ENCODE peak calls at places on chromosomes 3 and 15, in five cellular contexts. One of them, this sample, is unnamed.

GRCh38 chr3:129629011-129629410 is 22.5 kb upstream of the PLXND1 start:
- DNase-seq in foreskin fibroblast: no peak
- DNase-seq in astrocyte of the cerebellum: no peak
- DNase-seq in cardiac muscle cell: no peak
- DNase-seq in tibial nerve: no peak
- DNase-seq in this sample: no peak

GRCh38 chr3:142693294-142693853 is 30.5 kb upstream of the TRPC1 start:
- DNase-seq in foreskin fibroblast: no peak
- DNase-seq in astrocyte of the cerebellum: no peak
- DNase-seq in cardiac muscle cell: no peak
- DNase-seq in tibial nerve: no peak
- DNase-seq in this sample: no peak

GRCh38 chr3:57331078-57331477 is 38.6 kb upstream of the ASB14 start:
- DNase-seq in foreskin fibroblast: no peak
- DNase-seq in astrocyte of the cerebellum: no peak
- DNase-seq in cardiac muscle cell: no peak
- DNase-seq in tibial nerve: no peak
- DNase-seq in this sample: no peak

GRCh38 chr3:197956626-197956988 is 3.4 kb upstream of the LMLN start:
- DNase-seq in foreskin fibroblast: no peak
- DNase-seq in astrocyte of the cerebellum: no peak
- DNase-seq in cardiac muscle cell: no peak
- DNase-seq in tibial nerve: no peak
- DNase-seq in this sample: no peak

GRCh38 chr3:171673951-171674350 is 136.3 kb downstream of the PLD1 start:
- DNase-seq in foreskin fibroblast: no peak
- DNase-seq in astrocyte of the cerebellum: no peak
- DNase-seq in cardiac muscle cell: no peak
- DNase-seq in tibial nerve: no peak
- DNase-seq in this sample: no peak

GRCh38 chr3:107063351-107063750 is 313.9 kb upstream of the CCDC54 start:
- DNase-seq in foreskin fibroblast: no peak
- DNase-seq in astrocyte of the cerebellum: peak; percentile 41
- DNase-seq in cardiac muscle cell: peak; percentile 25
- DNase-seq in tibial nerve: no peak
- DNase-seq in this sample: no peak

GRCh38 chr3:59480486-59480995 is 430.7 kb upstream of the CFAP20DC start:
- DNase-seq in foreskin fibroblast: peak; percentile 46
- DNase-seq in astrocyte of the cerebellum: peak; percentile 34
- DNase-seq in cardiac muscle cell: peak; percentile 40
- DNase-seq in tibial nerve: no peak
- DNase-seq in this sample: peak; percentile 9

GRCh38 chr15:90219421-90220141 is 14.2 kb downstream of the CIB1 start:
- DNase-seq in foreskin fibroblast: no peak
- DNase-seq in astrocyte of the cerebellum: no peak
- DNase-seq in cardiac muscle cell: peak; percentile 33
- DNase-seq in tibial nerve: no peak
- DNase-seq in this sample: no peak

GRCh38 chr3:52570076-52570475 is 33.7 kb downstream of the UQCC5 start:
- DNase-seq in foreskin fibroblast: peak; percentile 30
- DNase-seq in astrocyte of the cerebellum: no peak
- DNase-seq in cardiac muscle cell: no peak
- DNase-seq in tibial nerve: no peak
- DNase-seq in this sample: no peak

GRCh38 chr15:43789409-43789808 is 2.7 kb upstream of the SERF2 start:
- DNase-seq in foreskin fibroblast: no peak
- DNase-seq in astrocyte of the cerebellum: no peak
- DNase-seq in cardiac muscle cell: no peak
- DNase-seq in tibial nerve: no peak
- DNase-seq in this sample: no peak

GRCh38 chr3:183698760-183699159 is 1.2 kb downstream of the YEATS2 start:
- DNase-seq in foreskin fibroblast: peak; percentile 16
- DNase-seq in astrocyte of the cerebellum: no peak
- DNase-seq in cardiac muscle cell: peak; percentile 47
- DNase-seq in tibial nerve: peak; percentile 14
- DNase-seq in this sample: no peak

GRCh38 chr3:79005084-79005483 is 762.7 kb downstream of the ROBO1 start:
- DNase-seq in foreskin fibroblast: peak; percentile 21
- DNase-seq in astrocyte of the cerebellum: no peak
- DNase-seq in cardiac muscle cell: no peak
- DNase-seq in tibial nerve: no peak
- DNase-seq in this sample: no peak

GRCh38 chr3:53109822-53110771 is 20.1 kb downstream of the RFT1 start:
- DNase-seq in foreskin fibroblast: peak; percentile 81
- DNase-seq in astrocyte of the cerebellum: no peak
- DNase-seq in cardiac muscle cell: peak; percentile 95
- DNase-seq in tibial nerve: peak; percentile 27
- DNase-seq in this sample: peak; percentile 78

GRCh38 chr3:93861021-93861420 is 112.7 kb downstream of the PROS1 start:
- DNase-seq in foreskin fibroblast: no peak
- DNase-seq in astrocyte of the cerebellum: no peak
- DNase-seq in cardiac muscle cell: no peak
- DNase-seq in tibial nerve: no peak
- DNase-seq in this sample: no peak

GRCh38 chr3:105829879-105830622 is 38.8 kb downstream of the CBLB start:
- DNase-seq in foreskin fibroblast: no peak
- DNase-seq in astrocyte of the cerebellum: no peak
- DNase-seq in cardiac muscle cell: peak; percentile 61
- DNase-seq in tibial nerve: no peak
- DNase-seq in this sample: no peak

GRCh38 chr15:89647191-89647851 is 7.9 kb downstream of the KIF7 start:
- DNase-seq in foreskin fibroblast: peak; percentile 37
- DNase-seq in astrocyte of the cerebellum: peak; percentile 8
- DNase-seq in cardiac muscle cell: peak; percentile 75
- DNase-seq in tibial nerve: peak; percentile 92
- DNase-seq in this sample: no peak

GRCh38 chr3:186099178-186099577 is 9.7 kb downstream of the ETV5 start:
- DNase-seq in foreskin fibroblast: peak; percentile 87
- DNase-seq in astrocyte of the cerebellum: peak; percentile 41
- DNase-seq in cardiac muscle cell: peak; percentile 69
- DNase-seq in tibial nerve: peak; percentile 63
- DNase-seq in this sample: peak; percentile 69

GRCh38 chr3:65785065-65785645 is 253.6 kb downstream of the MAGI1 start:
- DNase-seq in foreskin fibroblast: peak; percentile 45
- DNase-seq in astrocyte of the cerebellum: peak; percentile 52
- DNase-seq in cardiac muscle cell: peak; percentile 79
- DNase-seq in tibial nerve: peak; percentile 12
- DNase-seq in this sample: peak; percentile 46

GRCh38 chr3:46844397-46844796 is 18.8 kb downstream of the MYL3 start:
- DNase-seq in foreskin fibroblast: no peak
- DNase-seq in astrocyte of the cerebellum: no peak
- DNase-seq in cardiac muscle cell: no peak
- DNase-seq in tibial nerve: no peak
- DNase-seq in this sample: no peak

GRCh38 chr3:98556164-98557130 is 24.7 kb downstream of the GPR15 start:
- DNase-seq in foreskin fibroblast: no peak
- DNase-seq in astrocyte of the cerebellum: no peak
- DNase-seq in cardiac muscle cell: no peak
- DNase-seq in tibial nerve: no peak
- DNase-seq in this sample: no peak

GRCh38 chr15:27730878-27731277 is 368.2 kb downstream of the OCA2 start:
- DNase-seq in foreskin fibroblast: peak; percentile 4
- DNase-seq in astrocyte of the cerebellum: no peak
- DNase-seq in cardiac muscle cell: no peak
- DNase-seq in tibial nerve: no peak
- DNase-seq in this sample: no peak

GRCh38 chr3:180252683-180253082 is 215.9 kb upstream of the PEX5L start:
- DNase-seq in foreskin fibroblast: no peak
- DNase-seq in astrocyte of the cerebellum: no peak
- DNase-seq in cardiac muscle cell: no peak
- DNase-seq in tibial nerve: no peak
- DNase-seq in this sample: no peak

GRCh38 chr15:57118013-57118799 is 199.8 kb downstream of the TCF12 start:
- DNase-seq in foreskin fibroblast: no peak
- DNase-seq in astrocyte of the cerebellum: no peak
- DNase-seq in cardiac muscle cell: peak; percentile 28
- DNase-seq in tibial nerve: no peak
- DNase-seq in this sample: no peak

GRCh38 chr15:95972136-95972553 is 358.4 kb upstream of the NR2F2 start:
- DNase-seq in foreskin fibroblast: peak; percentile 89
- DNase-seq in astrocyte of the cerebellum: peak; percentile 16
- DNase-seq in cardiac muscle cell: peak; percentile 91
- DNase-seq in tibial nerve: peak; percentile 31
- DNase-seq in this sample: peak; percentile 37

GRCh38 chr3:50226888-50227389 is 9.1 kb upstream of the GNAI2 start:
- DNase-seq in foreskin fibroblast: no peak
- DNase-seq in astrocyte of the cerebellum: no peak
- DNase-seq in cardiac muscle cell: peak; percentile 49
- DNase-seq in tibial nerve: peak; percentile 51
- DNase-seq in this sample: no peak

GRCh38 chr15:45855210-45855906 is 220.5 kb downstream of the SQOR start:
- DNase-seq in foreskin fibroblast: no peak
- DNase-seq in astrocyte of the cerebellum: peak; percentile 12
- DNase-seq in cardiac muscle cell: no peak
- DNase-seq in tibial nerve: no peak
- DNase-seq in this sample: no peak

GRCh38 chr3:114400369-114400768 is 106.5 kb downstream of the TIGIT start:
- DNase-seq in foreskin fibroblast: no peak
- DNase-seq in astrocyte of the cerebellum: no peak
- DNase-seq in cardiac muscle cell: no peak
- DNase-seq in tibial nerve: no peak
- DNase-seq in this sample: no peak

GRCh38 chr3:190597291-190597690 is 83.4 kb downstream of the IL1RAP start:
- DNase-seq in foreskin fibroblast: no peak
- DNase-seq in astrocyte of the cerebellum: no peak
- DNase-seq in cardiac muscle cell: peak; percentile 17
- DNase-seq in tibial nerve: no peak
- DNase-seq in this sample: no peak

GRCh38 chr3:107370902-107371301 is 6.3 kb upstream of the CCDC54 start:
- DNase-seq in foreskin fibroblast: no peak
- DNase-seq in astrocyte of the cerebellum: no peak
- DNase-seq in cardiac muscle cell: no peak
- DNase-seq in tibial nerve: no peak
- DNase-seq in this sample: no peak

GRCh38 chr3:9828801-9829755 is 14.7 kb downstream of the RPUSD3 start:
- DNase-seq in foreskin fibroblast: no peak
- DNase-seq in astrocyte of the cerebellum: no peak
- DNase-seq in cardiac muscle cell: no peak
- DNase-seq in tibial nerve: no peak
- DNase-seq in this sample: no peak

GRCh38 chr3:113495035-113495434 is 19.9 kb downstream of the SPICE1 start:
- DNase-seq in foreskin fibroblast: no peak
- DNase-seq in astrocyte of the cerebellum: peak; percentile 27
- DNase-seq in cardiac muscle cell: peak; percentile 50
- DNase-seq in tibial nerve: peak; percentile 14
- DNase-seq in this sample: no peak

GRCh38 chr3:170611746-170612145 is 25.9 kb upstream of the SLC7A14 start:
- DNase-seq in foreskin fibroblast: no peak
- DNase-seq in astrocyte of the cerebellum: no peak
- DNase-seq in cardiac muscle cell: no peak
- DNase-seq in tibial nerve: no peak
- DNase-seq in this sample: no peak
- TF ChIP-seq CTCF in foreskin fibroblast: no peak
- TF ChIP-seq CTCF in astrocyte of the cerebellum: no peak
- TF ChIP-seq CTCF in cardiac muscle cell: no peak
- TF ChIP-seq CTCF in tibial nerve: no peak
- TF ChIP-seq CTCF in this sample: no peak

GRCh38 chr15:86973284-86973844 is 893.7 kb downstream of the AGBL1 start:
- DNase-seq in foreskin fibroblast: no peak
- DNase-seq in astrocyte of the cerebellum: no peak
- DNase-seq in cardiac muscle cell: no peak
- DNase-seq in tibial nerve: no peak
- DNase-seq in this sample: no peak
- H3K4me3 ChIP-seq in foreskin fibroblast: no peak overlapping the region
- H3K4me3 ChIP-seq in astrocyte of the cerebellum: no peak overlapping the region
- H3K4me3 ChIP-seq in cardiac muscle cell: no peak overlapping the region
- H3K4me3 ChIP-seq in tibial nerve: no peak overlapping the region
- H3K4me3 ChIP-seq in this sample: no peak overlapping the region

DNA sequence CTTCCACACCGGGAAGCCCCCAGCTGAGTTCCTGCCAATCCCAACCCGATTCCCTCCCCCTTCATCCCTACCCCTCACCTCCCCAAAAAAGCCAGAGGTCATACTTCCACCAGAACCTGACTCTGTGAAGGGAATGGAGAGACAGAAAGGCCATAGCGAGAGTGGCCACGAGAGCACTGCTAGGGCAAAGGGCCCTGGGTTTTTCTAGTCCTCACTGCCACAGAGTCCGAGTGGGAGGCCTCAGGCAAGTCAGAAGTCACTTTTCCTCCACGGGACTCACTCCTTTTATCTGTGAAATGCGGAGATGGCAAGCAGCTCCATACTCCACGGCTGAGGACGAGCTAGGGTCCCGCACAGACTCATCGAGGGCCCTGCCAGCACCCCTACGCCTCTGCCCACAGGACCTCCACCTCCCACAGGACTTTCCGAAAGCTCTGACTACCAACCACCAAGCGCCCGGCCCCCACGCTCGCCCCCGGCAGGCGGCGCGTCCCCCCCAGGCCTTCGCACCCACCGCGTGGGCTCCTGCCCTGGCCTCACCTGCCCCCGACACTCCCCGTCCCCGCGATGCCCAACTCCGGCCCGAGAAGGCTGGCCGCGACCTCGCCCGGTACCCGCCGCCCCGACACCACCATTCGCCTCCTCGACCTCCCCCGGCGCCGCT is 794 bp downstream of the ATP13A3 start:
- DNase-seq in foreskin fibroblast: no peak
- DNase-seq in astrocyte of the cerebellum: no peak
- DNase-seq in cardiac muscle cell: peak; percentile 57
- DNase-seq in tibial nerve: no peak
- DNase-seq in this sample: no peak
- TF ChIP-seq CTCF in foreskin fibroblast: peak; percentile 26
- TF ChIP-seq CTCF in astrocyte of the cerebellum: peak; percentile 36
- TF ChIP-seq CTCF in cardiac muscle cell: peak; percentile 27
- TF ChIP-seq CTCF in tibial nerve: peak; percentile 20
- TF ChIP-seq CTCF in this sample: peak; percentile 18

DNA sequence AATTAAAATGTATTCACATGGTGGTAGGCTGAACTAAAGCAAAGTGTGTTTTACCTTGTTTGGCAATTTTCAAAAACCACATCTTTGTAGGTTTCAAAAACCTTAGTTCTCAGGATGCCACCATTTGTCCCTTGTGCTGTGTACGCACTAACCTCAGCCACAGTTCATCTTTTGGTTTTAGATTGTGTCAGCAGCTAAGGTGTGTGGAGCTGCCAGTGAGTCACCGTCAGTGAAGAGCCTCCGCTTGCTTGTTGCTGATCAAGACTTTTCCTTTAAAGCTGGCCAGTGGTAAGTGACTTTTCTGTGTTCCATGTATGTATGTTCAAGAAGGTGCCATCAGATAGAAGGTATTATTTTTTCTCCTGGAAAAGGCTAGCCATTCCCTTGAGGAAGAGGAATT is 21.1 kb downstream of the OXNAD1 start:
- DNase-seq in foreskin fibroblast: no peak
- DNase-seq in astrocyte of the cerebellum: no peak
- DNase-seq in cardiac muscle cell: no peak
- DNase-seq in tibial nerve: no peak
- DNase-seq in this sample: no peak
- H3K4me3 ChIP-seq in foreskin fibroblast: no peak overlapping the region
- H3K4me3 ChIP-seq in astrocyte of the cerebellum: no peak overlapping the region
- H3K4me3 ChIP-seq in cardiac muscle cell: no peak overlapping the region
- H3K4me3 ChIP-seq in tibial nerve: peak overlapping the region; percentile 28
- H3K4me3 ChIP-seq in this sample: no peak overlapping the region

GRCh38 chr15:91289324-91289723 is 189.3 kb downstream of the SV2B start:
- DNase-seq in foreskin fibroblast: no peak
- DNase-seq in astrocyte of the cerebellum: no peak
- DNase-seq in cardiac muscle cell: no peak
- DNase-seq in tibial nerve: no peak
- DNase-seq in this sample: no peak

GRCh38 chr15:91294795-91295194 is 194.7 kb downstream of the SV2B start:
- DNase-seq in foreskin fibroblast: no peak
- DNase-seq in astrocyte of the cerebellum: no peak
- DNase-seq in cardiac muscle cell: no peak
- DNase-seq in tibial nerve: no peak
- DNase-seq in this sample: no peak

GRCh38 chr15:91290553-91290952 is 190.5 kb downstream of the SV2B start:
- DNase-seq in foreskin fibroblast: no peak
- DNase-seq in astrocyte of the cerebellum: no peak
- DNase-seq in cardiac muscle cell: no peak
- DNase-seq in tibial nerve: no peak
- DNase-seq in this sample: no peak

GRCh38 chr15:91291673-91292072 is 191.6 kb downstream of the SV2B start:
- DNase-seq in foreskin fibroblast: no peak
- DNase-seq in astrocyte of the cerebellum: no peak
- DNase-seq in cardiac muscle cell: peak; percentile 41
- DNase-seq in tibial nerve: no peak
- DNase-seq in this sample: no peak
- TF ChIP-seq CTCF in foreskin fibroblast: no peak
- TF ChIP-seq CTCF in astrocyte of the cerebellum: no peak
- TF ChIP-seq CTCF in cardiac muscle cell: no peak
- TF ChIP-seq CTCF in tibial nerve: no peak
- TF ChIP-seq CTCF in this sample: no peak

This sample was measured in HFF-Myc.